ENCODE peak calls at places on chromosomes 13 and 19, in five cellular contexts. S is mesenchymal stem cell, Q is H1, Y is neuronal stem cell, H is trophoblast cell. B is an unnamed sample.

GRCh38 chr13:42110410-42111155 is 62.1 kb downstream of the DGKH start:
- DNase-seq in S (peak; percentile 89), Q (no peak), Y (peak; percentile 59), H (peak; percentile 96), B (no peak)

GRCh38 chr19:6963937-6964336 is 57.3 kb downstream of the MBD3L2B start:
- DNase-seq in S (no peak), Q (peak; percentile 43), Y (no peak), H (peak; percentile 19), B (no peak)

GRCh38 chr13:66811445-66811844 is 418.7 kb downstream of the PCDH9 start:
- DNase-seq in S (no peak), Q (no peak), Y (no peak), H (no peak), B (no peak)

GRCh38 chr13:50679321-50679720 is 164.2 kb downstream of the DLEU7 start:
- DNase-seq in S (no peak), Q (no peak), Y (no peak), H (no peak), B (no peak)

GRCh38 chr19:4533334-4533733 is 1.7 kb downstream of the PLIN5 start:
- DNase-seq in S (no peak), Q (no peak), Y (no peak), H (no peak), B (no peak)

GRCh38 chr13:46947425-46948191 is 50.8 kb upstream of the HTR2A start:
- DNase-seq in S (no peak), Q (no peak), Y (no peak), H (no peak), B (peak; percentile 46)

GRCh38 chr19:10430505-10431253 is 10.3 kb downstream of the PDE4A start:
- DNase-seq in S (peak; percentile 53), Q (peak; percentile 61), Y (no peak), H (peak; percentile 51), B (no peak)

GRCh38 chr19:16442386-16443276 is 29.1 kb downstream of the EPS15L1 start:
- DNase-seq in S (no peak), Q (no peak), Y (no peak), H (no peak), B (no peak)

GRCh38 chr19:40234429-40235237 is 8.1 kb upstream of the CCNP start:
- DNase-seq in S (no peak), Q (no peak), Y (no peak), H (no peak), B (no peak)

GRCh38 chr13:26254583-26255102 is 714 bp downstream of the CDK8 start:
- DNase-seq in S (peak; percentile 50), Q (peak; percentile 60), Y (no peak), H (peak; percentile 73), B (peak; percentile 48)

GRCh38 chr19:900302-901111 is 7.2 kb downstream of the RNU6-9 start:
- DNase-seq in S (no peak), Q (peak; percentile 66), Y (no peak), H (peak; percentile 58), B (peak; percentile 84)

GRCh38 chr13:77457989-77458388 is 77.5 kb upstream of the SCEL start:
- DNase-seq in S (no peak), Q (no peak), Y (no peak), H (no peak), B (no peak)
- H2BK12ac ChIP-seq in S (no peak overlapping the region), Q (no peak overlapping the region), Y (no peak overlapping the region), H (no peak overlapping the region), B (no peak overlapping the region)

DNA sequence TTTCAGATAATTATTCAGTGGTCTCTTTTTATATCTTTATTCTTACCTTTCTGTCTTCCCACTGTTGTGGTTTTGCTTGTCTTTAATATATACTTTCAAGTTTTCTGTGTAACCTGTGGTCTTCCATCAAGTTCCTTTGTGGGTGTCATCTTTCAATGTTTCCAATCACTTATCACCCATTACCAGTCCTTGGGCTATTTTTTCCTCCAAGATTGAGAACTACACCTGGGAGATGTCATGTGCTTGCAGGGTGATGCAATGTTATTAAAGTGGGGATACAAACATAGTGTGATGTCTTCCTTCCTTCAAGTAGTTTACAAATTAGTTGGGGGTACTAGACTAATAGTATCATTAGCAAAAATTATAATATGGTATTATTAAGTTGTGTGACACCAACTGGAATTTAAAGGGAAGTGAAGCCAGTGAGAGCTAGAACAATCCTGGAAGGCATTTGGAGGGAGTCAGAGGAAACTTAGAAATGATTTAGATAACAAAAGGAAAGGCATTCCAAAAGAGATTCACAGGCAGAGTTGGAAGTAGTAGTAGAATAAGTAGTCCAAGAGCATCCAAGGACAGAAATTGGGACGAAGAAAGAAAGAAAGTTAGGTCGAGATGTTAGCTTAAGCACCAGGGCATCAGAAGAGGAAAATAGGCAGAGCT is 3.4 kb downstream of the FNDC3A start:
- DNase-seq in S (no peak), Q (no peak), Y (no peak), H (no peak), B (no peak)
- H3K79me1 ChIP-seq in S (no peaks in the 10 kb centered on the region), Q (no peaks in the 10 kb centered on the region), Y (no peaks in the 10 kb centered on the region), H (peaks cover 13% of the 10 kb centered on the region), B (no peaks in the 10 kb centered on the region)

DNA sequence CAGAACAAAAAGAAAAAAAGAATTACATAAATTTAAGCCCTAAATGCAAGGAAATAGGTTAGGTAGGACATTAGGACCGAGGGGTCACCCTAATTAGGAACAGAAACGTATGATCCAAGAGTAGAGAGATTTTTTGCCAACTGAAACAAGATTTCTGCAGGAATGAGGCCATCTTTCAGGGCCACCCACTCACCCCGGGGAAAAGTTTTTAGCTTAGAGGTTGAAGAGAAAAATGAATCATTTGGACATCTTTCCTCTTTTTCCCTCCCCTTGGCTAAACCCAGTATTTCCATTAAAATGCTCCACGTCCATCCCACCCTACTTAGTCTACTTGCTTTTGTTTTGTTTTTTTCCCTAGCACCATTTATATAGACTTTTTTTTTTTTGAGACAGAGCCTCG is 10.6 kb upstream of the PNMA8A start:
- DNase-seq in S (no peak), Q (no peak), Y (no peak), H (no peak), B (no peak)
- H3K27ac ChIP-seq in S (no peak overlapping the region), Q (no peak overlapping the region), Y (no peak overlapping the region), H (no peak overlapping the region), B (no peak overlapping the region)

DNA sequence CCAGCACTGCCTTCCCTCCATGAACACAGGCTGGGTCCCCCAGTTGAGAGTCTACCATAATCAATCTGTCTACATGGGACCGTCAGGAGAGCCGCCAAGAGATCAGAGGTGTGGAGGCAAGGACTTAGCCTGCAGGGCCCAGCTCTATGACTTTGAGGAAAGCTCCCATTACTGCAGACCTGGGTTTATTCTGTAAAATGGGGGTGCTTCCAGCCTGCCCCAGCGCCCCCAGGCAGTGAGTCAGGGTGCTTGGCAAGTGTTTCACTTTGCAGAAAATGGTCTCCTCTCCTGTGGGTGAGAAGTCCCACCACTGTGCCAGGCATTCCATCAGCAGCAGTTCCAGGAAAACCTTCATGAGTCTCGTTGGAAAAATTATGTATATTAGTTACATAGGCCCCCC is 75.5 kb upstream of the VSTM2B start:
- DNase-seq in S (no peak), Q (no peak), Y (no peak), H (no peak), B (no peak)
- H2BK12ac ChIP-seq in S (no peak overlapping the region), Q (no peak overlapping the region), Y (no peak overlapping the region), H (no peak overlapping the region), B (no peak overlapping the region)

GRCh38 chr19:55254625-55254977 is 4.2 kb downstream of the PPP6R1 start:
- DNase-seq in S (no peak), Q (no peak), Y (no peak), H (no peak), B (no peak)

GRCh38 chr19:55253264-55253663 is 5.6 kb downstream of the PPP6R1 start:
- DNase-seq in S (no peak), Q (no peak), Y (no peak), H (no peak), B (no peak)

GRCh38 chr19:55253842-55254624 is 4.8 kb downstream of the PPP6R1 start:
- DNase-seq in S (no peak), Q (no peak), Y (no peak), H (peak; percentile 11), B (no peak)

GRCh38 chr19:55251296-55252081 is 7.3 kb downstream of the PPP6R1 start:
- DNase-seq in S (peak; percentile 38), Q (no peak), Y (no peak), H (no peak), B (no peak)

DNA sequence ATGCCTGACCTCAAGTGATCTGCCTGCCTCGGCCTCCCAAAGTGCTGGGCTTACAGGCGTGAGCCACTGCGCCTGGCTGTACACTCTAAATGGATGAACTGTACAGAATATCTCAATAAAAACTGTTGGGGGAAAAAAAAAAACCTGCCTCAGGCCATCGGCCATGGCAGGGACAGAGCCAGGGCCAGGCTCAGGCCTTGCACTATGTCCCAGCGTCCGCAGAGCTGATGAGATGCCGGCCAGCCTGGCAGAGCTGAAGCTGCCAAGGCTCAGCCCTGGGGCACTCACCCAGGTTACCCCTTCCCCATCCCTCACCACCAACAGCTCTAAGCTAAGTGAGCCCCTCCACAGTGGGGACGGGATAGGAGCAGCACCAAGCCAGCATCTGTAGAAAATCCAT is 6.1 kb downstream of the PPP6R1 start:
- DNase-seq in S (no peak), Q (no peak), Y (no peak), H (no peak), B (no peak)
- H3K79me1 ChIP-seq in S (no peaks in the 10 kb centered on the region), Q (peaks cover 37% of the 10 kb centered on the region), Y (peaks cover 39% of the 10 kb centered on the region), H (peaks cover under 1% of the 10 kb centered on the region), B (peaks cover 18% of the 10 kb centered on the region)

DNA sequence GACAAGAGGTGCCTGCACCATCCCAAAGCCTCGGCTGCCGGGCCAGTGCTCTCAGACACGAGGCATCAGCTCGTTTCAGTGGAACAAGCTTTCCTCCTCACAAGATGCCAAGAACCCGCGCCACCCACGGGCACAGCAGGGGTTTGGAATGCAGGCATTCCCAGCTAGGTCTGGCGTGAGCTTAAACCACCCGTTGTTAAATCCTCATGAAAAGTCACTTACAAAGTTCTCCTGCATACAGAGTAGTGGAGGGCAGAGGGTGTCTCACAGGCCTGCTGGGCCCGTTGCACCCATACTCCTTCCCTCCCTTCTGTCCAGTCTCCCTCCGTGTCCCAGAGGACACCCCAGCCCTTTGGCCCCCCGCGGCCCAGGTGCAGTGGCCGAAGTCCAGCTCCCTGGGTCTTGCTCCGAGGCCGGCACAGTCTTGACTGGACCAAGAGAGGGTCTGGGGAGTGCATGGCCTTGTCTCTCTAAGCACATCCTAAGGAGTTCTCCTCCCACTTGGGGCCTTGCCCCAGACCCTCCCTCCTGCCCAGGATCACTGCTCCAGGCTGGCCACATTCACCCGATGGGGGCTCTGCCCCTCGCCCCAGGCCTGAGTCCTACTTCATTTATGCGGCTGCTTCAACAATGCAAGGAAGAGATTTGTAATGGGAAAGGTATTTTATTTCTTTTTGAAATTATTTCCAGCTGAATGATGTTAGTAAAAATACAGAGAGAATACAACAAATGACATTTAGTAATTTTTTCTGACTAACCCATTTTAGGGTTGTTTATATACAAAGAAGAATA is 35.2 kb upstream of the GRTP1 start:
- DNase-seq in S (no peak), Q (no peak), Y (no peak), H (no peak), B (peak; percentile 29)
- H3K27ac ChIP-seq in S (peak overlapping the region; percentile 71), Q (no peak overlapping the region), Y (no peak overlapping the region), H (no peak overlapping the region), B (no peak overlapping the region)

B was measured in H9.